ENCODE peak calls at places on chromosomes 4 and X, in five cellular contexts. One of them, this sample, is unnamed.

GRCh38 chr4:14917305-14917647 is 85.0 kb upstream of the CPEB2 start:
- DNase-seq in endodermal cell: no peak
- DNase-seq in fibroblast of villous mesenchyme: no peak
- DNase-seq in heart left ventricle: no peak
- DNase-seq in GM13977: no peak
- DNase-seq in this sample: no peak

GRCh38 chr4:1767770-1768366 is 25.2 kb upstream of the FGFR3 start:
- DNase-seq in fibroblast of villous mesenchyme: peak; percentile 20
- DNase-seq in heart left ventricle: no peak
- DNase-seq in endodermal cell: peak; percentile 94
- DNase-seq in GM13977: peak; percentile 82
- DNase-seq in this sample: peak; percentile 60

GRCh38 chr4:184448828-184449227 is 25.5 kb downstream of the IRF2 start:
- DNase-seq in heart left ventricle: peak; percentile 77
- DNase-seq in fibroblast of villous mesenchyme: peak; percentile 89
- DNase-seq in GM13977: peak; percentile 31
- DNase-seq in endodermal cell: no peak
- DNase-seq in this sample: no peak

GRCh38 chrX:133593531-133593930 is 178.2 kb upstream of the GPC4 start:
- DNase-seq in fibroblast of villous mesenchyme: no peak
- DNase-seq in heart left ventricle: no peak
- DNase-seq in endodermal cell: no peak
- DNase-seq in GM13977: no peak
- DNase-seq in this sample: no peak

GRCh38 chrX:109873983-109874382 is 128.9 kb upstream of the TMEM164 start:
- DNase-seq in endodermal cell: no peak
- DNase-seq in fibroblast of villous mesenchyme: no peak
- DNase-seq in GM13977: no peak
- DNase-seq in heart left ventricle: no peak
- DNase-seq in this sample: no peak

GRCh38 chrX:71000139-71000538 is 68.0 kb downstream of the SNX12 start:
- DNase-seq in endodermal cell: no peak
- DNase-seq in heart left ventricle: no peak
- DNase-seq in GM13977: no peak
- DNase-seq in fibroblast of villous mesenchyme: no peak
- DNase-seq in this sample: no peak

GRCh38 chr4:7817877-7818675 is 121.6 kb downstream of the AFAP1 start:
- DNase-seq in GM13977: no peak
- DNase-seq in heart left ventricle: peak; percentile 56
- DNase-seq in endodermal cell: no peak
- DNase-seq in fibroblast of villous mesenchyme: peak; percentile 64
- DNase-seq in this sample: no peak

GRCh38 chrX:154355776-154356140 is 18.7 kb downstream of the FLNA start:
- DNase-seq in GM13977: no peak
- DNase-seq in heart left ventricle: no peak
- DNase-seq in fibroblast of villous mesenchyme: no peak
- DNase-seq in endodermal cell: no peak
- DNase-seq in this sample: no peak

GRCh38 chr4:14862881-14863280 is 139.4 kb upstream of the CPEB2 start:
- DNase-seq in endodermal cell: no peak
- DNase-seq in fibroblast of villous mesenchyme: no peak
- DNase-seq in GM13977: no peak
- DNase-seq in heart left ventricle: peak; percentile 20
- DNase-seq in this sample: no peak

GRCh38 chrX:13051529-13052172 is 7.2 kb upstream of the FAM9C start:
- DNase-seq in GM13977: peak; percentile 42
- DNase-seq in heart left ventricle: peak; percentile 44
- DNase-seq in endodermal cell: no peak
- DNase-seq in fibroblast of villous mesenchyme: no peak
- DNase-seq in this sample: no peak

GRCh38 chr4:114729339-114729738 is 130.7 kb downstream of the UGT8 start:
- DNase-seq in fibroblast of villous mesenchyme: no peak
- DNase-seq in GM13977: no peak
- DNase-seq in endodermal cell: peak; percentile 58
- DNase-seq in heart left ventricle: no peak
- DNase-seq in this sample: no peak

GRCh38 chrX:135302269-135302873 is 6.9 kb upstream of the ETDC start:
- DNase-seq in fibroblast of villous mesenchyme: no peak
- DNase-seq in GM13977: no peak
- DNase-seq in heart left ventricle: no peak
- DNase-seq in endodermal cell: no peak
- DNase-seq in this sample: no peak

GRCh38 chrX:131895002-131895401 is 128.1 kb upstream of the STK26 start:
- DNase-seq in endodermal cell: no peak
- DNase-seq in heart left ventricle: no peak
- DNase-seq in fibroblast of villous mesenchyme: peak; percentile 83
- DNase-seq in GM13977: no peak
- DNase-seq in this sample: no peak

GRCh38 chr4:42067264-42067663 is 76.9 kb downstream of the SLC30A9 start:
- DNase-seq in fibroblast of villous mesenchyme: no peak
- DNase-seq in GM13977: no peak
- DNase-seq in endodermal cell: no peak
- DNase-seq in heart left ventricle: no peak
- DNase-seq in this sample: no peak

GRCh38 chrX:19889582-19890342 is 2.4 kb upstream of the SH3KBP1 start:
- DNase-seq in fibroblast of villous mesenchyme: peak; percentile 66
- DNase-seq in GM13977: peak; percentile 58
- DNase-seq in heart left ventricle: no peak
- DNase-seq in endodermal cell: peak; percentile 58
- DNase-seq in this sample: no peak

GRCh38 chr4:142044271-142044670 is 407.9 kb downstream of the IL15 start:
- DNase-seq in fibroblast of villous mesenchyme: peak; percentile 16
- DNase-seq in endodermal cell: no peak
- DNase-seq in GM13977: no peak
- DNase-seq in heart left ventricle: no peak
- DNase-seq in this sample: no peak

GRCh38 chr4:172786039-172786792 is 382.4 kb upstream of the GALNT7 start:
- DNase-seq in endodermal cell: no peak
- DNase-seq in fibroblast of villous mesenchyme: no peak
- DNase-seq in GM13977: no peak
- DNase-seq in heart left ventricle: no peak
- DNase-seq in this sample: no peak

GRCh38 chr4:54942735-54943134 is 182.7 kb downstream of the KDR start:
- DNase-seq in heart left ventricle: no peak
- DNase-seq in fibroblast of villous mesenchyme: no peak
- DNase-seq in GM13977: no peak
- DNase-seq in endodermal cell: no peak
- DNase-seq in this sample: no peak

GRCh38 chrX:84909151-84909550 is 94.5 kb upstream of the APOOL start:
- DNase-seq in fibroblast of villous mesenchyme: no peak
- DNase-seq in endodermal cell: no peak
- DNase-seq in GM13977: no peak
- DNase-seq in heart left ventricle: no peak
- DNase-seq in this sample: no peak

GRCh38 chr4:117664706-117665444 is 369.4 kb upstream of the NDST3 start:
- DNase-seq in endodermal cell: no peak
- DNase-seq in heart left ventricle: no peak
- DNase-seq in fibroblast of villous mesenchyme: no peak
- DNase-seq in GM13977: no peak
- DNase-seq in this sample: no peak

GRCh38 chr4:78293841-78294301 is 236.7 kb downstream of the FRAS1 start:
- DNase-seq in heart left ventricle: no peak
- DNase-seq in endodermal cell: no peak
- DNase-seq in fibroblast of villous mesenchyme: peak; percentile 52
- DNase-seq in GM13977: no peak
- DNase-seq in this sample: no peak

GRCh38 chr4:83392562-83392961 is 57.9 kb upstream of the HPSE start:
- DNase-seq in endodermal cell: no peak
- DNase-seq in heart left ventricle: no peak
- DNase-seq in fibroblast of villous mesenchyme: no peak
- DNase-seq in GM13977: no peak
- DNase-seq in this sample: no peak

GRCh38 chr4:147831452-147832192 is 99.7 kb downstream of the ARHGAP10 start:
- DNase-seq in GM13977: no peak
- DNase-seq in endodermal cell: no peak
- DNase-seq in heart left ventricle: peak; percentile 39
- DNase-seq in fibroblast of villous mesenchyme: peak; percentile 88
- DNase-seq in this sample: no peak

GRCh38 chr4:134529629-134530028 is 328.0 kb upstream of the PABPC4L start:
- DNase-seq in GM13977: no peak
- DNase-seq in fibroblast of villous mesenchyme: no peak
- DNase-seq in endodermal cell: no peak
- DNase-seq in heart left ventricle: no peak
- DNase-seq in this sample: no peak

GRCh38 chrX:137405449-137406140 is 160.3 kb upstream of the ZIC3 start:
- DNase-seq in heart left ventricle: no peak
- DNase-seq in fibroblast of villous mesenchyme: no peak
- DNase-seq in GM13977: no peak
- DNase-seq in endodermal cell: no peak
- DNase-seq in this sample: no peak

GRCh38 chr4:26568446-26568994 is 15.4 kb upstream of the TBC1D19 start:
- DNase-seq in heart left ventricle: no peak
- DNase-seq in fibroblast of villous mesenchyme: peak; percentile 84
- DNase-seq in GM13977: no peak
- DNase-seq in endodermal cell: no peak
- DNase-seq in this sample: no peak

GRCh38 chrX:25014366-25014838 is 1.4 kb downstream of the ARX start:
- DNase-seq in GM13977: no peak
- DNase-seq in endodermal cell: peak; percentile 49
- DNase-seq in fibroblast of villous mesenchyme: no peak
- DNase-seq in heart left ventricle: no peak
- DNase-seq in this sample: no peak
- TF ChIP-seq CTCF in GM13977: no peak
- TF ChIP-seq CTCF in endodermal cell: peak; percentile 19
- TF ChIP-seq CTCF in fibroblast of villous mesenchyme: no peak
- TF ChIP-seq CTCF in heart left ventricle: no peak
- TF ChIP-seq CTCF in this sample: no peak

GRCh38 chr4:153234923-153235322 is 30.7 kb downstream of the TRIM2 start:
- DNase-seq in GM13977: no peak
- DNase-seq in endodermal cell: no peak
- DNase-seq in heart left ventricle: no peak
- DNase-seq in fibroblast of villous mesenchyme: peak; percentile 57
- DNase-seq in this sample: no peak
- TF ChIP-seq CTCF in GM13977: no peak
- TF ChIP-seq CTCF in endodermal cell: no peak
- TF ChIP-seq CTCF in heart left ventricle: no peak
- TF ChIP-seq CTCF in fibroblast of villous mesenchyme: no peak
- TF ChIP-seq CTCF in this sample: no peak

DNA sequence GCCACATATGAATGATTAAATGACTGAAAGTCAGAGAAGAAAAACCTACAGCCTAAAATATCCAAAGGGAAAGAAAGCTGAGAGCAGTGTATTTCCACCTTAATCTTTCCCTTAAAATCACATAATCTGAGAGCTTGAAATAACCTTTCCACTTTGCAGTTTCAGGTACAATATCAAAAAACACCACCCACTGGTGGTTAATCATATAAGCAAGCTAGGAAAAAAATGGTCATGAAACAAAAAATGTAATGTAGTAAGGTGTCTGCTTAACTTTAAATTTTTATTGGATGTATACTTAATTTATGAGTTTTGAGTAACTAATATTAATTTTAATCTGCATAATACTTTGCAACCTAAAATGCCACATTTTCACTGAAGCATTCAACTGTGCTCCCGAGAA is 3.2 kb downstream of the PRDM5 start:
- DNase-seq in heart left ventricle: no peak
- DNase-seq in GM13977: no peak
- DNase-seq in endodermal cell: no peak
- DNase-seq in fibroblast of villous mesenchyme: no peak
- DNase-seq in this sample: no peak
- TF ChIP-seq CTCF in heart left ventricle: no peak
- TF ChIP-seq CTCF in GM13977: no peak
- TF ChIP-seq CTCF in endodermal cell: peak; percentile 43
- TF ChIP-seq CTCF in fibroblast of villous mesenchyme: no peak
- TF ChIP-seq CTCF in this sample: peak; percentile 55

GRCh38 chr4:76535603-76536380 is 100.8 kb downstream of the SHROOM3 start:
- DNase-seq in endodermal cell: no peak
- DNase-seq in GM13977: no peak
- DNase-seq in fibroblast of villous mesenchyme: peak; percentile 19
- DNase-seq in heart left ventricle: no peak
- DNase-seq in this sample: no peak

GRCh38 chr4:76532810-76533209 is 97.8 kb downstream of the SHROOM3 start:
- DNase-seq in heart left ventricle: no peak
- DNase-seq in GM13977: no peak
- DNase-seq in fibroblast of villous mesenchyme: no peak
- DNase-seq in endodermal cell: no peak
- DNase-seq in this sample: no peak

GRCh38 chr4:76533314-76533713 is 98.3 kb downstream of the SHROOM3 start:
- DNase-seq in fibroblast of villous mesenchyme: no peak
- DNase-seq in heart left ventricle: no peak
- DNase-seq in endodermal cell: no peak
- DNase-seq in GM13977: no peak
- DNase-seq in this sample: no peak

GRCh38 chr4:76538296-76538695 is 103.3 kb downstream of the SHROOM3 start:
- DNase-seq in fibroblast of villous mesenchyme: no peak
- DNase-seq in GM13977: no peak
- DNase-seq in heart left ventricle: no peak
- DNase-seq in endodermal cell: no peak
- DNase-seq in this sample: no peak

GRCh38 chr4:76536381-76536689 is 101.3 kb downstream of the SHROOM3 start:
- DNase-seq in fibroblast of villous mesenchyme: no peak
- DNase-seq in heart left ventricle: no peak
- DNase-seq in endodermal cell: no peak
- DNase-seq in GM13977: no peak
- DNase-seq in this sample: no peak
- TF ChIP-seq CTCF in fibroblast of villous mesenchyme: no peak
- TF ChIP-seq CTCF in heart left ventricle: no peak
- TF ChIP-seq CTCF in endodermal cell: no peak
- TF ChIP-seq CTCF in GM13977: no peak
- TF ChIP-seq CTCF in this sample: no peak

GRCh38 chr4:38058186-38058585 is 98.0 kb downstream of the PTTG2 start:
- DNase-seq in endodermal cell: no peak
- DNase-seq in heart left ventricle: no peak
- DNase-seq in fibroblast of villous mesenchyme: no peak
- DNase-seq in GM13977: no peak
- DNase-seq in this sample: no peak

GRCh38 chr4:38060829-38061431 is 100.7 kb downstream of the PTTG2 start:
- DNase-seq in fibroblast of villous mesenchyme: peak; percentile 74
- DNase-seq in endodermal cell: no peak
- DNase-seq in GM13977: no peak
- DNase-seq in heart left ventricle: no peak
- DNase-seq in this sample: no peak

GRCh38 chr4:38056024-38056685 is 96.0 kb downstream of the PTTG2 start:
- DNase-seq in heart left ventricle: peak; percentile 50
- DNase-seq in fibroblast of villous mesenchyme: no peak
- DNase-seq in GM13977: no peak
- DNase-seq in endodermal cell: no peak
- DNase-seq in this sample: no peak

GRCh38 chr4:38050560-38051350 is 90.6 kb downstream of the PTTG2 start:
- DNase-seq in endodermal cell: no peak
- DNase-seq in heart left ventricle: no peak
- DNase-seq in fibroblast of villous mesenchyme: peak; percentile 76
- DNase-seq in GM13977: no peak
- DNase-seq in this sample: no peak

DNA sequence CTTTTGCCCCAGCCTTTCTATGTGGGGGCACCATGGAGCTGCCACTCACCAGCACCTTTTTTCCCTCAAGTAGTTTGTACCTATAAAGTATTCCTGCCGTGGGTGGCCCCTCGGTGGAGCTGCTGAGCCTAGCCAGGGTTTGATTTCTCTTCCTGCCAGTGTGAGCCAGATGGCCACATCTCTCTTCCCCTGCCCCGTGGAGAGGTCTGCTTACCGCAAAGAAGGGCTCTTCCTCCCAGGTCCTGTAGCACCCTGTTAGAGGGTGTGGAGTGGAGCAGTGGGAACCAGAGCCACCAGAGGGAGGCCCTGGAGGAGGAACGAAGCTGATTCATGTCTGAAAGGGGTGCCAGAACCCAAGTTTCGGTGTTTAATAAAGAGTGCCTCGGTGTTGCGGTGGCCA is 95.4 kb downstream of the PTTG2 start:
- DNase-seq in GM13977: no peak
- DNase-seq in heart left ventricle: no peak
- DNase-seq in endodermal cell: peak; percentile 72
- DNase-seq in fibroblast of villous mesenchyme: no peak
- DNase-seq in this sample: no peak
- TF ChIP-seq CTCF in GM13977: no peak
- TF ChIP-seq CTCF in heart left ventricle: no peak
- TF ChIP-seq CTCF in endodermal cell: peak; percentile 45
- TF ChIP-seq CTCF in fibroblast of villous mesenchyme: no peak
- TF ChIP-seq CTCF in this sample: no peak

This sample was measured in neural crest cell.